ENCODE peak calls at places on chromosomes 1 and 21, in seven cellular contexts. One of them, this sample, is unnamed.

GRCh38 chr1:26582053-26582835 is 52.7 kb downstream of the RPS6KA1 start:
- DNase-seq in aorta: no peak
- DNase-seq in CD8-positive, alpha-beta T cell: no peak
- DNase-seq in choroid plexus epithelial cell: no peak
- DNase-seq in A549: no peak
- DNase-seq in right atrium auricular region: no peak
- DNase-seq in psoas muscle: no peak
- DNase-seq in this sample: no peak

GRCh38 chr1:15836772-15837669 is 10.5 kb upstream of the SPEN start:
- DNase-seq in aorta: peak
- DNase-seq in A549: no peak
- DNase-seq in choroid plexus epithelial cell: no peak
- DNase-seq in psoas muscle: peak
- DNase-seq in CD8-positive, alpha-beta T cell: peak
- DNase-seq in right atrium auricular region: no peak
- DNase-seq in this sample: no peak

GRCh38 chr1:18639335-18640055 is 8.8 kb downstream of the PAX7 start:
- DNase-seq in CD8-positive, alpha-beta T cell: no peak
- DNase-seq in aorta: no peak
- DNase-seq in choroid plexus epithelial cell: no peak
- DNase-seq in right atrium auricular region: no peak
- DNase-seq in psoas muscle: no peak
- DNase-seq in A549: no peak
- DNase-seq in this sample: no peak

GRCh38 chr1:179917601-179918429 is 35.7 kb downstream of the TOR1AIP1 start:
- DNase-seq in choroid plexus epithelial cell: no peak
- DNase-seq in A549: no peak
- DNase-seq in CD8-positive, alpha-beta T cell: no peak
- DNase-seq in psoas muscle: no peak
- DNase-seq in right atrium auricular region: no peak
- DNase-seq in aorta: no peak
- DNase-seq in this sample: peak

GRCh38 chr1:202274611-202275010 is 67.1 kb downstream of the UBE2T start:
- DNase-seq in A549: peak
- DNase-seq in psoas muscle: no peak
- DNase-seq in aorta: no peak
- DNase-seq in choroid plexus epithelial cell: peak
- DNase-seq in CD8-positive, alpha-beta T cell: peak
- DNase-seq in right atrium auricular region: no peak
- DNase-seq in this sample: no peak

GRCh38 chr1:172603816-172604215 is 55.1 kb upstream of the FASLG start:
- DNase-seq in right atrium auricular region: no peak
- DNase-seq in CD8-positive, alpha-beta T cell: no peak
- DNase-seq in A549: no peak
- DNase-seq in choroid plexus epithelial cell: no peak
- DNase-seq in psoas muscle: no peak
- DNase-seq in aorta: no peak
- DNase-seq in this sample: no peak

GRCh38 chr1:201358596-201358995 is 18.9 kb downstream of the TNNT2 start:
- DNase-seq in choroid plexus epithelial cell: no peak
- DNase-seq in CD8-positive, alpha-beta T cell: no peak
- DNase-seq in aorta: peak
- DNase-seq in psoas muscle: peak
- DNase-seq in A549: no peak
- DNase-seq in right atrium auricular region: no peak
- DNase-seq in this sample: no peak

GRCh38 chr1:37714226-37714625 is 21.9 kb downstream of the CDCA8 start:
- DNase-seq in choroid plexus epithelial cell: no peak
- DNase-seq in aorta: no peak
- DNase-seq in right atrium auricular region: no peak
- DNase-seq in A549: no peak
- DNase-seq in CD8-positive, alpha-beta T cell: no peak
- DNase-seq in psoas muscle: no peak
- DNase-seq in this sample: no peak

GRCh38 chr1:228034954-228035837 is 28.4 kb downstream of the WNT3A start:
- DNase-seq in A549: no peak
- DNase-seq in choroid plexus epithelial cell: no peak
- DNase-seq in aorta: peak
- DNase-seq in right atrium auricular region: no peak
- DNase-seq in psoas muscle: peak
- DNase-seq in CD8-positive, alpha-beta T cell: no peak
- DNase-seq in this sample: no peak

GRCh38 chr1:10980094-10980577 is 32.3 kb upstream of the TARDBP start:
- DNase-seq in right atrium auricular region: peak
- DNase-seq in aorta: peak
- DNase-seq in A549: no peak
- DNase-seq in choroid plexus epithelial cell: peak
- DNase-seq in psoas muscle: peak
- DNase-seq in CD8-positive, alpha-beta T cell: no peak
- DNase-seq in this sample: peak

GRCh38 chr1:193083365-193084088 is 21.7 kb downstream of the GLRX2 start:
- DNase-seq in CD8-positive, alpha-beta T cell: no peak
- DNase-seq in choroid plexus epithelial cell: no peak
- DNase-seq in right atrium auricular region: no peak
- DNase-seq in psoas muscle: no peak
- DNase-seq in A549: no peak
- DNase-seq in aorta: no peak
- DNase-seq in this sample: no peak

GRCh38 chr1:152623203-152623844 is 421 bp upstream of the LCE3A start:
- DNase-seq in CD8-positive, alpha-beta T cell: no peak
- DNase-seq in psoas muscle: peak
- DNase-seq in aorta: no peak
- DNase-seq in A549: no peak
- DNase-seq in choroid plexus epithelial cell: no peak
- DNase-seq in right atrium auricular region: no peak
- DNase-seq in this sample: no peak

GRCh38 chr1:87151500-87152421 is 176.9 kb upstream of the LMO4 start:
- DNase-seq in right atrium auricular region: peak
- DNase-seq in aorta: peak
- DNase-seq in A549: no peak
- DNase-seq in CD8-positive, alpha-beta T cell: no peak
- DNase-seq in choroid plexus epithelial cell: peak
- DNase-seq in psoas muscle: peak
- DNase-seq in this sample: peak

GRCh38 chr1:94772840-94773239 is 47.3 kb upstream of the SLC44A3 start:
- DNase-seq in psoas muscle: no peak
- DNase-seq in A549: no peak
- DNase-seq in aorta: no peak
- DNase-seq in choroid plexus epithelial cell: no peak
- DNase-seq in CD8-positive, alpha-beta T cell: no peak
- DNase-seq in right atrium auricular region: no peak
- DNase-seq in this sample: no peak

GRCh38 chr1:32285658-32286057 is 6.2 kb upstream of the HDAC1 start:
- DNase-seq in aorta: no peak
- DNase-seq in psoas muscle: no peak
- DNase-seq in A549: no peak
- DNase-seq in right atrium auricular region: no peak
- DNase-seq in CD8-positive, alpha-beta T cell: no peak
- DNase-seq in choroid plexus epithelial cell: no peak
- DNase-seq in this sample: no peak

GRCh38 chr1:233916706-233917105 is 12.2 kb downstream of the SLC35F3 start:
- DNase-seq in right atrium auricular region: no peak
- DNase-seq in CD8-positive, alpha-beta T cell: no peak
- DNase-seq in aorta: no peak
- DNase-seq in psoas muscle: no peak
- DNase-seq in A549: peak
- DNase-seq in choroid plexus epithelial cell: peak
- DNase-seq in this sample: peak

GRCh38 chr1:62367005-62367547 is 47.8 kb upstream of the KANK4 start:
- DNase-seq in choroid plexus epithelial cell: no peak
- DNase-seq in psoas muscle: no peak
- DNase-seq in aorta: no peak
- DNase-seq in right atrium auricular region: peak
- DNase-seq in CD8-positive, alpha-beta T cell: no peak
- DNase-seq in A549: no peak
- DNase-seq in this sample: no peak

GRCh38 chr1:20727746-20728316 is 4.7 kb downstream of the SH2D5 start:
- DNase-seq in psoas muscle: no peak
- DNase-seq in right atrium auricular region: peak
- DNase-seq in choroid plexus epithelial cell: peak
- DNase-seq in A549: no peak
- DNase-seq in CD8-positive, alpha-beta T cell: no peak
- DNase-seq in aorta: no peak
- DNase-seq in this sample: no peak

GRCh38 chr21:42027804-42028753 is 17.9 kb upstream of the ZBTB21 start:
- DNase-seq in choroid plexus epithelial cell: no peak
- DNase-seq in psoas muscle: no peak
- DNase-seq in A549: no peak
- DNase-seq in CD8-positive, alpha-beta T cell: no peak
- DNase-seq in right atrium auricular region: no peak
- DNase-seq in aorta: no peak
- DNase-seq in this sample: no peak

GRCh38 chr1:2443285-2444137 is 31.1 kb upstream of the PEX10 start:
- DNase-seq in aorta: no peak
- DNase-seq in CD8-positive, alpha-beta T cell: no peak
- DNase-seq in A549: no peak
- DNase-seq in right atrium auricular region: no peak
- DNase-seq in choroid plexus epithelial cell: no peak
- DNase-seq in psoas muscle: no peak
- DNase-seq in this sample: no peak

GRCh38 chr1:171739646-171740045 is 2.2 kb downstream of the VAMP4 start:
- DNase-seq in choroid plexus epithelial cell: peak
- DNase-seq in aorta: no peak
- DNase-seq in right atrium auricular region: no peak
- DNase-seq in psoas muscle: no peak
- DNase-seq in CD8-positive, alpha-beta T cell: no peak
- DNase-seq in A549: no peak
- DNase-seq in this sample: no peak

GRCh38 chr1:92784051-92784638 is 763 bp downstream of the EVI5 start:
- DNase-seq in A549: peak
- DNase-seq in choroid plexus epithelial cell: peak
- DNase-seq in psoas muscle: peak
- DNase-seq in right atrium auricular region: no peak
- DNase-seq in aorta: no peak
- DNase-seq in CD8-positive, alpha-beta T cell: peak
- DNase-seq in this sample: peak

GRCh38 chr1:22652881-22653316 is at the start of gene C1QB:
- DNase-seq in A549: no peak
- DNase-seq in choroid plexus epithelial cell: no peak
- DNase-seq in CD8-positive, alpha-beta T cell: no peak
- DNase-seq in aorta: peak
- DNase-seq in right atrium auricular region: peak
- DNase-seq in psoas muscle: peak
- DNase-seq in this sample: no peak
- H3K4me3 ChIP-seq in A549: no peak
- H3K4me3 ChIP-seq in choroid plexus epithelial cell: no peak
- H3K4me3 ChIP-seq in CD8-positive, alpha-beta T cell: no peak
- H3K4me3 ChIP-seq in aorta: no peak
- H3K4me3 ChIP-seq in right atrium auricular region: peak
- H3K4me3 ChIP-seq in psoas muscle: peak
- H3K4me3 ChIP-seq in this sample: no peak

DNA sequence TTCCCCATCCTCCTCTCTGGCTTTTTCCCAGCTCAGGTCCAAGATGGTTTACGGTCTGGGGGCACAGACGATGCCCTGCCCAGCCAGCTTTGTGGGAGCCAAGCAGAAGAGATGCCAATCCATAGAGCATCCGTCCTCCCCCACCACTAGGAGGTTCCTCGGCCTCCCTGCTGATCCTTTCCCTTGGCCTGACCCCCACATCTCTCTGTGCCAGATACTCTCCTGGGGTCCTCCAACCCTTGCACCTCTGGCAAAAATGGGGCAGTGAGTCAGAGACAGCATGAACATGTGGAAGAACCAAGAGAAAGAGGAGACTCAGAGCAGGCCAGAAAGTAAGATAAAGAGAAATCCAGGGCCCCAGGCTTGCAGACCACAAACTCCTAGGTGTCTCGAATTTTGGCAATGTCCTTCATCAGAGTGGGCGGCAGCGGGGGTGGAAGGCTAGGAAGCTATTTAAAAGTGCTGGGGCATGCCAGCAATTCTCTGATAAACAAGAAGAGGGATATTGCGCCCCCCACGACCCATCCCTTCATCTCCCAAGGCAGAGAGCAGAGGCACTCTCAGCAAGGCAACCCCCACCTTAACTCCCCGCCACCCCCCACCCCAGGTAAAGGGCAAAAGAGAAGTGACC is 11.4 kb downstream of the BLACAT1 start:
- DNase-seq in aorta: no peak
- DNase-seq in choroid plexus epithelial cell: no peak
- DNase-seq in A549: no peak
- DNase-seq in right atrium auricular region: no peak
- DNase-seq in psoas muscle: no peak
- DNase-seq in CD8-positive, alpha-beta T cell: no peak
- DNase-seq in this sample: peak
- H3K4me3 ChIP-seq in aorta: peak
- H3K4me3 ChIP-seq in choroid plexus epithelial cell: no peak
- H3K4me3 ChIP-seq in A549: no peak
- H3K4me3 ChIP-seq in right atrium auricular region: peak
- H3K4me3 ChIP-seq in psoas muscle: peak
- H3K4me3 ChIP-seq in CD8-positive, alpha-beta T cell: no peak
- H3K4me3 ChIP-seq in this sample: no peak

DNA sequence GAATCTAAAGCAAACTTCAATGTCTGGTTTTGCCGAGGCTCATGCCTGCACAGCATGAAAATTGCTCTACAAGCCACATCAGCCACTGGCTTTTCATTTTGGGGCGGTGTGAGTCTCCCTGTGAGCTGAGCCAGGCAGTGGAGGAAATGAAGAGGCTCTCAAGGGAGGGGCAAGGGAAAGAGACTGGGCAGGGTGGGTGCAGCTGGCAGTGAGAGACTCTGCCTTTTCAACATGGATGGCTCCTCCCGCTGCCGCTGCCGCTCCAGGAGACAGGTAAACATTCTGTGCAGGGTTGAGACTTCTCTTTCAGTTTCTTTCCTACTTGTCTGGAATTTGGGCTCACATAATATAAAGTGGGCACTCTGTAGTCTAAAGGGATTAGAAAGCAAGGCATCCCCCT is 11.3 kb upstream of the CTSE start:
- DNase-seq in A549: no peak
- DNase-seq in aorta: no peak
- DNase-seq in right atrium auricular region: no peak
- DNase-seq in choroid plexus epithelial cell: no peak
- DNase-seq in CD8-positive, alpha-beta T cell: no peak
- DNase-seq in psoas muscle: no peak
- DNase-seq in this sample: no peak
- H3K4me3 ChIP-seq in A549: no peak
- H3K4me3 ChIP-seq in aorta: no peak
- H3K4me3 ChIP-seq in right atrium auricular region: no peak
- H3K4me3 ChIP-seq in choroid plexus epithelial cell: no peak
- H3K4me3 ChIP-seq in CD8-positive, alpha-beta T cell: no peak
- H3K4me3 ChIP-seq in psoas muscle: no peak
- H3K4me3 ChIP-seq in this sample: no peak

DNA sequence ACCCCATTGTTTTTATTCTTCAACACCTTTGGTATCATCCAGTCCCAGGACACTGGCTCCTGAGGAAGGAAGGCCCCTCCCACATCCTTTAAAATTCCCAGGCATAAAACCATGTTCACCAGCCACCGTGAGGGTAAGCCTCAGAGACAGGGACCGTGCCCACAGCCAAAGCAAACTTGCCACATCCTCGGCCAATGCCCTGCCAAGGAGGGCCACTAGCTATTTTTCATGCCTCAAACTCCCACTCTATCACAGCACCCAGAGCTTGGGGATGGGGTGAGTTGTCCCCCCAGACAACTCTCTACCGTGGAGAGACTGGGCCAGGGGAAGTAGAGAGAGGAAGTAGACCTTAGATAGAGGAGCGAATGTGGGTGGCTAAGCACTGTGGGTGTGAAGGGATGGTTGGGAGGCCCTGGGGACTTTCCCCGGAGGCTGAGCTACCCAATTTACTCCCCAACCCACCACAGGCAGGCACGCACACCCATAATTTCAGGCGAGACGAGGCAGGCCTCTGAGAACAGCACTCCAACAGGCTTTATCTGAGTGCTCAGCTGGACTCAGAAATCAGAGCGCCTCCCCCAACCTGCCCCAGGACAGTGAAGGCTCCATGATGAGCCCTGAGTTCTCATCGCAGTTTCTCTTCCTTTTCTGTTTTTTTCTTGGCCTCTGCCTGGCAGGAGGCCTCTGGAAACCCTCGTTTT is 15.9 kb upstream of the BTG2 start:
- DNase-seq in CD8-positive, alpha-beta T cell: peak
- DNase-seq in psoas muscle: no peak
- DNase-seq in choroid plexus epithelial cell: no peak
- DNase-seq in right atrium auricular region: no peak
- DNase-seq in A549: no peak
- DNase-seq in aorta: peak
- DNase-seq in this sample: no peak
- H3K4me3 ChIP-seq in CD8-positive, alpha-beta T cell: peak
- H3K4me3 ChIP-seq in psoas muscle: peak
- H3K4me3 ChIP-seq in choroid plexus epithelial cell: no peak
- H3K4me3 ChIP-seq in right atrium auricular region: no peak
- H3K4me3 ChIP-seq in A549: no peak
- H3K4me3 ChIP-seq in aorta: no peak
- H3K4me3 ChIP-seq in this sample: no peak